ENCODE peak calls at places on chromosomes 11 and 22, in four cellular contexts. One of them, this sample, is unnamed.

GRCh38 chr11:23079382-23079813 is 219.1 kb upstream of the CCDC179 start:
- DNase-seq in IMR-90: peak
- DNase-seq in endodermal cell: no peak
- DNase-seq in kidney: no peak
- DNase-seq in this sample: no peak

GRCh38 chr22:25702571-25703167 is 39.3 kb upstream of the MYO18B start:
- DNase-seq in IMR-90: no peak
- DNase-seq in endodermal cell: no peak
- DNase-seq in kidney: no peak
- DNase-seq in this sample: no peak

GRCh38 chr11:102680945-102681344 is 24.6 kb downstream of the MMP27 start:
- DNase-seq in IMR-90: no peak
- DNase-seq in endodermal cell: no peak
- DNase-seq in kidney: no peak
- DNase-seq in this sample: no peak

GRCh38 chr22:20117656-20118571 is 888 bp upstream of the TRMT2A start:
- DNase-seq in IMR-90: peak
- DNase-seq in endodermal cell: no peak
- DNase-seq in kidney: peak
- DNase-seq in this sample: no peak

GRCh38 chr11:73951797-73952196 is 971 bp downstream of the DNAJB13 start:
- DNase-seq in IMR-90: peak
- DNase-seq in endodermal cell: peak
- DNase-seq in kidney: no peak
- DNase-seq in this sample: no peak

GRCh38 chr22:44621401-44622146 is 80.4 kb upstream of the PRR5 start:
- DNase-seq in IMR-90: no peak
- DNase-seq in endodermal cell: no peak
- DNase-seq in kidney: no peak
- DNase-seq in this sample: no peak

GRCh38 chr11:65417221-65417701 is 5.3 kb upstream of the NEAT1 start:
- DNase-seq in IMR-90: no peak
- DNase-seq in endodermal cell: peak
- DNase-seq in kidney: peak
- DNase-seq in this sample: no peak

GRCh38 chr11:60971520-60971919 is at the start of gene CD6:
- DNase-seq in IMR-90: no peak
- DNase-seq in endodermal cell: no peak
- DNase-seq in kidney: no peak
- DNase-seq in this sample: no peak

GRCh38 chr22:42321908-42322561 is 51.6 kb upstream of the TCF20 start:
- DNase-seq in IMR-90: no peak
- DNase-seq in endodermal cell: no peak
- DNase-seq in kidney: no peak
- DNase-seq in this sample: no peak

GRCh38 chr22:22685586-22685985 is 41.2 kb downstream of the GGTLC2 start:
- DNase-seq in IMR-90: no peak
- DNase-seq in endodermal cell: no peak
- DNase-seq in kidney: no peak
- DNase-seq in this sample: no peak

GRCh38 chr11:2934057-2934550 is 4.9 kb upstream of the PHLDA2 start:
- DNase-seq in IMR-90: no peak
- DNase-seq in endodermal cell: no peak
- DNase-seq in kidney: no peak
- DNase-seq in this sample: no peak

GRCh38 chr22:33210129-33210784 is 152.1 kb upstream of the SYN3 start:
- DNase-seq in IMR-90: peak
- DNase-seq in endodermal cell: peak
- DNase-seq in kidney: no peak
- DNase-seq in this sample: peak

GRCh38 chr11:13224324-13224723 is 53.3 kb upstream of the BMAL1 start:
- DNase-seq in IMR-90: no peak
- DNase-seq in endodermal cell: no peak
- DNase-seq in kidney: no peak
- DNase-seq in this sample: no peak

GRCh38 chr11:116232364-116232801 is 540.4 kb downstream of the BUD13 start:
- DNase-seq in IMR-90: no peak
- DNase-seq in endodermal cell: no peak
- DNase-seq in kidney: no peak
- DNase-seq in this sample: no peak

GRCh38 chr22:22080270-22080669 is 97.7 kb upstream of the TOP3B start:
- DNase-seq in IMR-90: no peak
- DNase-seq in endodermal cell: no peak
- DNase-seq in kidney: no peak
- DNase-seq in this sample: no peak

GRCh38 chr22:47390026-47390970 is 627.8 kb downstream of the TBC1D22A start:
- DNase-seq in IMR-90: no peak
- DNase-seq in endodermal cell: no peak
- DNase-seq in kidney: peak
- DNase-seq in this sample: no peak

GRCh38 chr11:34460335-34460734 is 21.6 kb downstream of the CAT start:
- DNase-seq in IMR-90: no peak
- DNase-seq in endodermal cell: no peak
- DNase-seq in kidney: no peak
- DNase-seq in this sample: no peak

GRCh38 chr22:25754527-25755202 is 12.7 kb downstream of the MYO18B start:
- DNase-seq in IMR-90: peak
- DNase-seq in endodermal cell: no peak
- DNase-seq in kidney: no peak
- DNase-seq in this sample: no peak

GRCh38 chr11:69918938-69919650 is 99.9 kb upstream of the FGF3 start:
- DNase-seq in IMR-90: peak
- DNase-seq in endodermal cell: peak
- DNase-seq in kidney: peak
- DNase-seq in this sample: peak

GRCh38 chr11:571802-572185 is 4.5 kb upstream of the PHRF1 start:
- DNase-seq in IMR-90: no peak
- DNase-seq in endodermal cell: no peak
- DNase-seq in kidney: peak
- DNase-seq in this sample: no peak

GRCh38 chr11:11691296-11692141 is 69.7 kb upstream of the GALNT18 start:
- DNase-seq in IMR-90: no peak
- DNase-seq in endodermal cell: peak
- DNase-seq in kidney: no peak
- DNase-seq in this sample: no peak

GRCh38 chr22:36430863-36431262 is 43.1 kb upstream of the MYH9 start:
- DNase-seq in IMR-90: peak
- DNase-seq in endodermal cell: no peak
- DNase-seq in kidney: no peak
- DNase-seq in this sample: no peak

GRCh38 chr11:110092577-110093406 is at the start of gene ZC3H12C:
- DNase-seq in IMR-90: peak
- DNase-seq in endodermal cell: peak
- DNase-seq in kidney: peak
- DNase-seq in this sample: peak

DNA sequence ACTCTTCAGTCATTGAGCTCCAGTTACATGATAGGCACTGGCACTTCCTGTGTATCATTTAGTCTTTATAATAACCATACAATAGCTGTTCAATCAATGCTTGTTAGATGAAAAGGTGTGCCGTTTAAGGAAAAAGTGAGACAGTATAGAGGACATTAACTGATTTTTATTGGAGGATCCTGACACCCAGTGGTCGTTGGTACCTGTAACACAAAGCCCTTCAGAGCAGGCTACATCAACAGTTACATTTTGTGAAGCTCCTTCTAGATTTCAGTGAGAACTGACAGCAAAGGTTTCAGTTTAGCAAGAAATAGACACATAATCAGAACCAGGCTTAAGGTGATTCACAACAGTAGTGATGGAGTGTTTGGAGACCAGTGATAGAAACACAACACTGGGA is 44.2 kb downstream of the CCDC81 start:
- DNase-seq in IMR-90: peak
- DNase-seq in endodermal cell: no peak
- DNase-seq in kidney: no peak
- DNase-seq in this sample: no peak
- TF ChIP-seq CTCF in IMR-90: peak
- TF ChIP-seq CTCF in endodermal cell: peak
- TF ChIP-seq CTCF in kidney: peak
- TF ChIP-seq CTCF in this sample: no peak

GRCh38 chr11:9858218-9858617 is 194.3 kb downstream of the SWAP70 start:
- DNase-seq in IMR-90: no peak
- DNase-seq in endodermal cell: no peak
- DNase-seq in kidney: no peak
- DNase-seq in this sample: no peak
- H3K27ac ChIP-seq in IMR-90: peak
- H3K27ac ChIP-seq in endodermal cell: no peak
- H3K27ac ChIP-seq in kidney: no peak
- H3K27ac ChIP-seq in this sample: no peak

GRCh38 chr22:31100762-31101525 is 6.4 kb downstream of the SELENOM start:
- DNase-seq in IMR-90: no peak
- DNase-seq in endodermal cell: peak
- DNase-seq in kidney: no peak
- DNase-seq in this sample: no peak

GRCh38 chr22:31104869-31105268 is 2.5 kb downstream of the SELENOM start:
- DNase-seq in IMR-90: no peak
- DNase-seq in endodermal cell: peak
- DNase-seq in kidney: no peak
- DNase-seq in this sample: no peak

GRCh38 chr22:31103899-31104694 is 3.3 kb downstream of the SELENOM start:
- DNase-seq in IMR-90: no peak
- DNase-seq in endodermal cell: no peak
- DNase-seq in kidney: no peak
- DNase-seq in this sample: no peak

GRCh38 chr22:31103111-31103510 is 4.3 kb downstream of the SELENOM start:
- DNase-seq in IMR-90: no peak
- DNase-seq in endodermal cell: no peak
- DNase-seq in kidney: no peak
- DNase-seq in this sample: no peak

DNA sequence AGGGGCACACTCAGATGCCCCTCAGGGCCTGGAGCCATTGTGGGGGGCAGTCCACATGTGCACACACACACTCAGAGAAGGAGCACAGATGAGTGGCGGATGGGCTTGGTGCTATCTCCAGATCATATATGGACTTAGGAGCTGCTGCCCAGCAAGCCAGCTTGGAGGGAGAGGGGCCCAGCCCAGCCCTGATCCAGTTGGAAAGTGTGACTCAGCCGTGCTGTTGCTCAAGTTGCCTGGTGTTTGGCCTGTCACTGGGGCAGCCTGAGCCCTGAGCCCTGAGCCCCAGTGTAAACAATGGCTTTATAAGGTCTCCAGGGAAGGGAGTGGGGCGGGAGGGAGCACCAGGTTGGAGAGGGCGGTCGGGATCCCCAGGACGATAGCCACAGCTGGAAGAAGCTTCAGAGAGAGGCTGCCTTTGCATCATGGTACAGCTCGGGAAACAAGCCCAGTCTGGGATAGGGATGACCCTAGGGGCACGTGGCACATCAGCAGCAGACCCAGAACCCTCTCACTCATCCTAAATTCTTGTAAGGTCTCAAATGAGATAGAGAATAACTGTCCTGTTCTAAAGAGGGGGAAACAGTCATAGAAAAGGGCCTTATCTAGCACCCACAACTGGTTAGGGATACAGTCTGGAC is 4.8 kb downstream of the SELENOM start:
- DNase-seq in IMR-90: peak
- DNase-seq in endodermal cell: no peak
- DNase-seq in kidney: peak
- DNase-seq in this sample: peak
- H3K9ac ChIP-seq in IMR-90: peak
- H3K9ac ChIP-seq in endodermal cell: no peak
- H3K9ac ChIP-seq in kidney: no peak
- H3K9ac ChIP-seq in this sample: peak

GRCh38 chr11:96551136-96551535 is 161.3 kb downstream of the JRKL start:
- DNase-seq in IMR-90: no peak
- DNase-seq in endodermal cell: no peak
- DNase-seq in kidney: no peak
- DNase-seq in this sample: no peak
- TF ChIP-seq CTCF in IMR-90: no peak
- TF ChIP-seq CTCF in endodermal cell: no peak
- TF ChIP-seq CTCF in kidney: no peak
- TF ChIP-seq CTCF in this sample: no peak

GRCh38 chr11:27697679-27698275 is 2.5 kb downstream of the BDNF start:
- DNase-seq in IMR-90: no peak
- DNase-seq in endodermal cell: no peak
- DNase-seq in kidney: no peak
- DNase-seq in this sample: no peak
- H3K27ac ChIP-seq in IMR-90: peak
- H3K27ac ChIP-seq in endodermal cell: no peak
- H3K27ac ChIP-seq in kidney: no peak
- H3K27ac ChIP-seq in this sample: no peak

GRCh38 chr11:8058216-8058615 is 22.8 kb upstream of the TUB start:
- DNase-seq in IMR-90: no peak
- DNase-seq in endodermal cell: no peak
- DNase-seq in kidney: no peak
- DNase-seq in this sample: no peak

GRCh38 chr11:8055836-8056526 is 25.0 kb upstream of the TUB start:
- DNase-seq in IMR-90: no peak
- DNase-seq in endodermal cell: no peak
- DNase-seq in kidney: no peak
- DNase-seq in this sample: no peak

GRCh38 chr11:8055111-8055835 is 25.7 kb upstream of the TUB start:
- DNase-seq in IMR-90: no peak
- DNase-seq in endodermal cell: peak
- DNase-seq in kidney: no peak
- DNase-seq in this sample: no peak

GRCh38 chr11:8059030-8059429 is 22.0 kb upstream of the TUB start:
- DNase-seq in IMR-90: no peak
- DNase-seq in endodermal cell: no peak
- DNase-seq in kidney: no peak
- DNase-seq in this sample: no peak

GRCh38 chr11:8056810-8057463 is 24.1 kb upstream of the TUB start:
- DNase-seq in IMR-90: peak
- DNase-seq in endodermal cell: no peak
- DNase-seq in kidney: no peak
- DNase-seq in this sample: no peak
- H3K9ac ChIP-seq in IMR-90: no peak
- H3K9ac ChIP-seq in endodermal cell: no peak
- H3K9ac ChIP-seq in kidney: no peak
- H3K9ac ChIP-seq in this sample: no peak

DNA sequence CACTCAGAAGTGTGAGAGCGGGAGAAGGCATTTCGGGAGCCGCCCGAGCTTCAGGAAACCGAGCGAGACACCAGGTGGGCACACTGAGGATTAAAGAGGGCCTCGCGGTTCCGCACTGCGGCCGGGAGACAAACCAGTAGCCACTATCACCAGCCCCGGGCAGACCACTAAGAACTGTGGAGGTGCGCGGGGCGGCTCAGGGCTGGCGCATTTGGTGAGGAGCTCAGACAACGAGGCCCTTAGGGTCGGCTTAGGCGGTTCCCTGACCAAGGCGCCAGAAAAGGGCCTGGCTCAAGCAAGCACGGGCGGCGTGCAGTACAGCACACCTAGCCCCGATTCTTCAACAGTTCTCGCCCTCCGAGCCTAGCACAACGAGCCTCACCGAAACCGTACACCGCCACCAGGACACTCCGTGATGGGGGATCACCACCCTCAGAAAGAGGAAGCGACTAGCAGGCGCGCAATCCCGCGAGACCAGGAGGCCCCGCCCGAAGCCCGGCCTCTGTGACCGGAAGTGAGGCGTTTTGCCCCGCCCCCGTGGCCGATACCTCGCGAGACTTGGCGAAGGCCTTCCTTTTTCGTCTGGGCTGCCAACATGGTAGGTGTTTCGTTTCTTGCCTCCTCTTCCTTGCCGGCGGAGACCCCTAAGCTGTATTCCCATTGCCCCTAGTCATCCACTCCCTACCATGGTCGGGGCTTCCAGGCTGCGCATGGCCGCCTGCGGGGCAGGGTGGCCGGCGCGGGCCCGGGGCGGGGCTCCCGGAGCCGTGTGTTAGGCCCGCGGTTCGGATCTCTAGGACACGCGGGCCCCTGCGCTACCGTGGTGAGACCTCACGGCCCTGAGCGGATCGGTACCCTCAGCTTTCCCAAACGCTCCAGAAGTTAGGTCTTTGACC is at the start of the genes RPL27A and TRIM66:
- DNase-seq in IMR-90: peak
- DNase-seq in endodermal cell: peak
- DNase-seq in kidney: peak
- DNase-seq in this sample: peak
- TF ChIP-seq CTCF in IMR-90: peak
- TF ChIP-seq CTCF in endodermal cell: no peak
- TF ChIP-seq CTCF in kidney: no peak
- TF ChIP-seq CTCF in this sample: no peak

This sample was measured in colonic mucosa.